ENCODE peak calls at places on chromosomes 2 and 18, in four cellular contexts. V, R, H and N are unnamed samples.

GRCh38 chr2:50564781-50565180 is 467.2 kb downstream of the NRXN1 start:
- DNase-seq in R (no peak), H (no peak), V (no peak), N (no peak)

GRCh38 chr2:132404056-132404455 is 12.5 kb upstream of the GPR39 start:
- DNase-seq in V (no peak), H (no peak), R (no peak), N (no peak)

GRCh38 chr2:108945969-108946368 is 43.1 kb downstream of the EDAR start:
- DNase-seq in H (no peak), V (no peak), R (no peak), N (no peak)

GRCh38 chr18:44117821-44118220 is 562.9 kb upstream of the SETBP1 start:
- DNase-seq in H (no peak), R (no peak), V (no peak), N (no peak)

GRCh38 chr2:234502285-234502918 is 5.5 kb upstream of the ARL4C start:
- DNase-seq in H (no peak), V (no peak), R (no peak), N (no peak)

GRCh38 chr2:237154050-237154638 is 68.5 kb downstream of the COPS8 start:
- DNase-seq in R (no peak), V (peak; percentile 50), H (peak; percentile 35), N (peak; percentile 38)

GRCh38 chr2:104043864-104044263 is 810.1 kb upstream of the POU3F3 start:
- DNase-seq in R (no peak), H (no peak), V (no peak), N (no peak)

GRCh38 chr2:241956521-241957110 is 87.1 kb downstream of the RTP5 start:
- DNase-seq in H (no peak), V (no peak), R (no peak), N (no peak)

GRCh38 chr2:147818741-147819140 is 26.1 kb upstream of the ACVR2A start:
- DNase-seq in R (no peak), H (no peak), V (no peak), N (no peak)

GRCh38 chr2:29841386-29842004 is 79.9 kb downstream of the ALK start:
- DNase-seq in H (peak; percentile 9), V (peak; percentile 43), R (peak; percentile 7), N (peak; percentile 2)

GRCh38 chr18:59881728-59882685 is 17.8 kb upstream of the PMAIP1 start:
- DNase-seq in R (no peak), H (no peak), V (peak; percentile 50), N (peak; percentile 67)

GRCh38 chr2:122078451-122078850 is 323.0 kb downstream of the TSN start:
- DNase-seq in H (no peak), R (no peak), V (no peak), N (no peak)

GRCh38 chr2:238742066-238742465 is 105.8 kb upstream of the TWIST2 start:
- DNase-seq in R (no peak), V (no peak), H (no peak), N (no peak)

GRCh38 chr2:190340369-190340768 is 3.0 kb upstream of the INPP1 start:
- DNase-seq in H (no peak), R (no peak), V (peak; percentile 76), N (no peak)

GRCh38 chr2:190344275-190344827 is 962 bp downstream of the INPP1 start:
- DNase-seq in R (no peak), V (no peak), H (peak; percentile 18), N (peak; percentile 35)

GRCh38 chr2:190343500-190344274 is at the start of gene INPP1:
- DNase-seq in V (no peak), H (peak; percentile 52), R (no peak), N (peak; percentile 74)

GRCh38 chr2:190342601-190343000 is 788 bp upstream of the INPP1 start:
- DNase-seq in H (no peak), R (no peak), V (no peak), N (no peak)

GRCh38 chr2:190343170-190343499 is 254 bp upstream of the INPP1 start:
- DNase-seq in H (no peak), V (no peak), R (no peak), N (no peak)
- TF ChIP-seq SPI1 in H (no peak), V (no peak), R (no peak), N (no peak)

GRCh38 chr2:84735383-84735782 is 145.5 kb downstream of the TRABD2A start:
- DNase-seq in R (no peak), V (no peak), H (no peak), N (no peak)

GRCh38 chr2:84741182-84741822 is 139.6 kb downstream of the TRABD2A start:
- DNase-seq in V (peak; percentile 24), R (no peak), H (peak; percentile 9), N (no peak)
- TF ChIP-seq SPI1 in V (no peak), R (no peak), H (no peak), N (no peak)

GRCh38 chr2:228541794-228542193 is 360.3 kb upstream of the SPHKAP start:
- DNase-seq in V (no peak), H (no peak), R (no peak), N (no peak)
- TF ChIP-seq SPI1 in V (no peak), H (no peak), R (no peak), N (no peak)

GRCh38 chr2:31404827-31405226 is 9.7 kb downstream of the XDH start:
- DNase-seq in V (no peak), R (no peak), H (no peak), N (no peak)

GRCh38 chr2:31398881-31399280 is 15.7 kb downstream of the XDH start:
- DNase-seq in V (no peak), H (no peak), R (no peak), N (no peak)

GRCh38 chr2:31404302-31404701 is 10.2 kb downstream of the XDH start:
- DNase-seq in H (no peak), R (no peak), V (no peak), N (no peak)

GRCh38 chr2:31402388-31402787 is 12.2 kb downstream of the XDH start:
- DNase-seq in H (no peak), R (no peak), V (no peak), N (no peak)

GRCh38 chr2:31401580-31401979 is 13.0 kb downstream of the XDH start:
- DNase-seq in H (no peak), R (no peak), V (no peak), N (no peak)
- TF ChIP-seq SPI1 in H (no peak), R (no peak), V (no peak), N (no peak)

GRCh38 chr18:76376668-76377358 is 118.2 kb downstream of the ZNF516 start:
- DNase-seq in V (peak; percentile 13), R (no peak), H (no peak), N (no peak)
- TF ChIP-seq SPI1 in V (no peak), R (no peak), H (no peak), N (no peak)